ENCODE peak calls at places on chromosome 7, in six cellular contexts. One of them, this sample, is unnamed.

GRCh38 chr7:1937252-1937605 is 267.2 kb downstream of the ELFN1 start:
- DNase-seq in coronary artery: no peak
- DNase-seq in BE2C: no peak
- DNase-seq in fibroblast of mammary gland: no peak
- DNase-seq in hepatocyte: no peak
- DNase-seq in IMR-90: no peak
- DNase-seq in this sample: peak

GRCh38 chr7:131390275-131390674 is 62.6 kb downstream of the MKLN1 start:
- DNase-seq in coronary artery: no peak
- DNase-seq in BE2C: no peak
- DNase-seq in fibroblast of mammary gland: no peak
- DNase-seq in hepatocyte: no peak
- DNase-seq in IMR-90: no peak
- DNase-seq in this sample: no peak

GRCh38 chr7:20894806-20895205 is 108.1 kb upstream of the SP8 start:
- DNase-seq in coronary artery: no peak
- DNase-seq in BE2C: no peak
- DNase-seq in fibroblast of mammary gland: no peak
- DNase-seq in hepatocyte: no peak
- DNase-seq in IMR-90: no peak
- DNase-seq in this sample: no peak

GRCh38 chr7:130421685-130422084 is 19.1 kb downstream of the CEP41 start:
- DNase-seq in coronary artery: no peak
- DNase-seq in BE2C: peak
- DNase-seq in fibroblast of mammary gland: peak
- DNase-seq in hepatocyte: no peak
- DNase-seq in IMR-90: peak
- DNase-seq in this sample: no peak

GRCh38 chr7:51141451-51141971 is 175.1 kb downstream of the COBL start:
- DNase-seq in coronary artery: no peak
- DNase-seq in BE2C: no peak
- DNase-seq in fibroblast of mammary gland: peak
- DNase-seq in hepatocyte: peak
- DNase-seq in IMR-90: peak
- DNase-seq in this sample: no peak

GRCh38 chr7:152072451-152072850 is 47.0 kb downstream of the GALNT11 start:
- DNase-seq in coronary artery: no peak
- DNase-seq in BE2C: no peak
- DNase-seq in fibroblast of mammary gland: no peak
- DNase-seq in hepatocyte: no peak
- DNase-seq in IMR-90: no peak
- DNase-seq in this sample: no peak

GRCh38 chr7:12873596-12873995 is 186.2 kb downstream of the ARL4A start:
- DNase-seq in coronary artery: no peak
- DNase-seq in BE2C: no peak
- DNase-seq in fibroblast of mammary gland: no peak
- DNase-seq in hepatocyte: no peak
- DNase-seq in IMR-90: no peak
- DNase-seq in this sample: no peak

GRCh38 chr7:78326870-78327269 is 528.3 kb downstream of the PHTF2 start:
- DNase-seq in coronary artery: no peak
- DNase-seq in BE2C: no peak
- DNase-seq in fibroblast of mammary gland: no peak
- DNase-seq in hepatocyte: no peak
- DNase-seq in IMR-90: peak
- DNase-seq in this sample: no peak

GRCh38 chr7:1829111-1829510 is 159.0 kb downstream of the ELFN1 start:
- DNase-seq in coronary artery: no peak
- DNase-seq in BE2C: no peak
- DNase-seq in fibroblast of mammary gland: no peak
- DNase-seq in hepatocyte: no peak
- DNase-seq in IMR-90: no peak
- DNase-seq in this sample: peak

DNA sequence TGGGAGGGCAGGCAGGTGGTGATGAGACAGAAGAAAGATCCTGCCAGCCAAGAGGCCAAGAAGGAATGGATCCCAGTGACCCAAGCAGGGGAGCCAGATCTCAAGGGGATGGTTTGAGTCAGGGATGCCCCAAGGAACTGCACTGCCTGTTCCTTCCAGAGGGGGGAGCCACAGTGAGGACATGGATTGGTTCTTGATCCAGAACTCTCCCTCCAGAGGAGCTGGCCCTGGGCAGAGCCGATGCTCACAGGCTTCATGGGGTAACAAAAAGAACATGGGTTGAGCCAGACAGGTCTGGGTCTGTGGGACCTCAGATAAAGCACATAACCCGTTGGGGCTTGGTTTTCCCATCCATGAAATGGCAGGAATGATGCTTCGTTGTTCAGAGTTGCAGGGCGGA is 4.6 kb upstream of the DENND2A start:
- DNase-seq in coronary artery: no peak
- DNase-seq in BE2C: peak
- DNase-seq in fibroblast of mammary gland: no peak
- DNase-seq in hepatocyte: no peak
- DNase-seq in IMR-90: no peak
- DNase-seq in this sample: no peak
- TF ChIP-seq CTCF in coronary artery: no peak
- TF ChIP-seq CTCF in BE2C: peak
- TF ChIP-seq CTCF in fibroblast of mammary gland: peak
- TF ChIP-seq CTCF in hepatocyte: no peak
- TF ChIP-seq CTCF in IMR-90: peak
- TF ChIP-seq CTCF in this sample: no peak

DNA sequence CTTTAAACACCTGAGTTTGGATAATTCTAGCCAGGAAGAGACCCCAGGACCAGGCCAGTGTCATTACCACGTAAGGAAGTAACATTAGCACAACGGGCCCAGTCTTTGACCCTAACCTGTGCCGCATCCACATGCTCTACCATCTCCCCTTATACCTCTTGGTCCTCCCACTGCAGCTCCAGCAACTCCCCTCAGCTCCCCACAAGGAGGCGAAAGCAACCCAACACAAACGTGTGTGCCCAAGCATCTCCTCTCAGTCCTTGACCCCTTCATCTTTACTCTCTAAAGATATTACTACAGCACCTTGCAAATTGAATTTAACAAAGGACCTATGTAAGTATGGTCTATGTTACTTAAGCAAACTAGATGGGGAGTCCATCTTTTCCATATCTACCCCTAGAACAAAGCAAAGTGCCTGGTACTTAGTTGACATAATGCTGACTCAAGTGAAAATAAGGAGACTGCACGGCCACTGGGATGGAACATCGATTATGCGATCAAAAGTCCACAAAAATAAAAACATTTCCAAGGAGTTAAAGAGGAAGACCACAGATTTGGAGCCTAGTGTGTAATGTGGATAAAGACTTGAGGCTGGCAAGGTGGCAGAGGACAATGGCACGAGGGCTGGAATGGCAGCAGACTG is 147.7 kb downstream of the JAZF1 start:
- DNase-seq in coronary artery: no peak
- DNase-seq in BE2C: no peak
- DNase-seq in fibroblast of mammary gland: no peak
- DNase-seq in hepatocyte: no peak
- DNase-seq in IMR-90: no peak
- DNase-seq in this sample: no peak
- TF ChIP-seq CTCF in coronary artery: no peak
- TF ChIP-seq CTCF in BE2C: peak
- TF ChIP-seq CTCF in fibroblast of mammary gland: no peak
- TF ChIP-seq CTCF in hepatocyte: no peak
- TF ChIP-seq CTCF in IMR-90: no peak
- TF ChIP-seq CTCF in this sample: no peak

GRCh38 chr7:154997840-154998370 is 5.0 kb downstream of the PAXIP1 start:
- DNase-seq in coronary artery: no peak
- DNase-seq in BE2C: no peak
- DNase-seq in fibroblast of mammary gland: no peak
- DNase-seq in hepatocyte: no peak
- DNase-seq in IMR-90: no peak
- DNase-seq in this sample: no peak

GRCh38 chr7:154994996-154995395 is 7.9 kb downstream of the PAXIP1 start:
- DNase-seq in coronary artery: no peak
- DNase-seq in BE2C: no peak
- DNase-seq in fibroblast of mammary gland: no peak
- DNase-seq in hepatocyte: no peak
- DNase-seq in IMR-90: no peak
- DNase-seq in this sample: no peak

GRCh38 chr7:154996756-154997155 is 6.2 kb downstream of the PAXIP1 start:
- DNase-seq in coronary artery: no peak
- DNase-seq in BE2C: no peak
- DNase-seq in fibroblast of mammary gland: no peak
- DNase-seq in hepatocyte: no peak
- DNase-seq in IMR-90: no peak
- DNase-seq in this sample: no peak

GRCh38 chr7:154998481-154998880 is 4.4 kb downstream of the PAXIP1 start:
- DNase-seq in coronary artery: no peak
- DNase-seq in BE2C: no peak
- DNase-seq in fibroblast of mammary gland: no peak
- DNase-seq in hepatocyte: no peak
- DNase-seq in IMR-90: no peak
- DNase-seq in this sample: no peak

DNA sequence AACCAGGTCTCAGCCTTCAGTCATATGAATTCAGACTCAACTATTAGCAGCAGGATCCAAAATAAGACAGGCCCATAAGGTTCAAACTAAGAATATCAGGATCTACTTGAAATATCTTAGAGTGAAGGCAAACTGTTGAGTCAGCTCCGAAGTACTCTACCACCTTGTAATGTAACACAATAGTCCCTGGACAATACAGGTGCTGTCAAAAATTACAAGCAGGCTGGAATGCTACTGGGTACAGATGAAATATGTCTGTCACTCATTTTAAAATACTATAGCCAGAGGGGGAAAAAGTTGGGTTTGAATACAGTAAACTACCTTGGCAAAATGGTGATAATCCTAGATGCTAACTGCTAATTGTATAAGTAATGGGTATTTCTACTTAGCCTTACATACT is 6.8 kb downstream of the PAXIP1 start:
- DNase-seq in coronary artery: no peak
- DNase-seq in BE2C: no peak
- DNase-seq in fibroblast of mammary gland: no peak
- DNase-seq in hepatocyte: no peak
- DNase-seq in IMR-90: no peak
- DNase-seq in this sample: no peak
- TF ChIP-seq CTCF in coronary artery: no peak
- TF ChIP-seq CTCF in BE2C: no peak
- TF ChIP-seq CTCF in fibroblast of mammary gland: no peak
- TF ChIP-seq CTCF in hepatocyte: no peak
- TF ChIP-seq CTCF in IMR-90: no peak
- TF ChIP-seq CTCF in this sample: no peak

GRCh38 chr7:134004829-134005505 is 122.2 kb upstream of the LRGUK start:
- DNase-seq in coronary artery: no peak
- DNase-seq in BE2C: no peak
- DNase-seq in fibroblast of mammary gland: no peak
- DNase-seq in hepatocyte: no peak
- DNase-seq in IMR-90: no peak
- DNase-seq in this sample: no peak
- TF ChIP-seq CTCF in coronary artery: no peak
- TF ChIP-seq CTCF in BE2C: peak
- TF ChIP-seq CTCF in fibroblast of mammary gland: no peak
- TF ChIP-seq CTCF in hepatocyte: no peak
- TF ChIP-seq CTCF in IMR-90: no peak
- TF ChIP-seq CTCF in this sample: no peak

GRCh38 chr7:135232720-135233119 is 918 bp upstream of the STRA8 start:
- DNase-seq in coronary artery: no peak
- DNase-seq in BE2C: peak
- DNase-seq in fibroblast of mammary gland: no peak
- DNase-seq in hepatocyte: no peak
- DNase-seq in IMR-90: no peak
- DNase-seq in this sample: no peak
- TF ChIP-seq CTCF in coronary artery: no peak
- TF ChIP-seq CTCF in BE2C: peak
- TF ChIP-seq CTCF in fibroblast of mammary gland: peak
- TF ChIP-seq CTCF in hepatocyte: peak
- TF ChIP-seq CTCF in IMR-90: no peak
- TF ChIP-seq CTCF in this sample: no peak

GRCh38 chr7:45986355-45987298 is 65.6 kb upstream of the IGFBP3 start:
- DNase-seq in coronary artery: no peak
- DNase-seq in BE2C: no peak
- DNase-seq in fibroblast of mammary gland: no peak
- DNase-seq in hepatocyte: no peak
- DNase-seq in IMR-90: no peak
- DNase-seq in this sample: no peak

GRCh38 chr7:45983720-45984032 is 62.6 kb upstream of the IGFBP3 start:
- DNase-seq in coronary artery: peak
- DNase-seq in BE2C: no peak
- DNase-seq in fibroblast of mammary gland: no peak
- DNase-seq in hepatocyte: no peak
- DNase-seq in IMR-90: no peak
- DNase-seq in this sample: no peak

GRCh38 chr7:45982912-45983719 is 62.0 kb upstream of the IGFBP3 start:
- DNase-seq in coronary artery: peak
- DNase-seq in BE2C: peak
- DNase-seq in fibroblast of mammary gland: no peak
- DNase-seq in hepatocyte: no peak
- DNase-seq in IMR-90: no peak
- DNase-seq in this sample: no peak

GRCh38 chr7:45985902-45986301 is 64.8 kb upstream of the IGFBP3 start:
- DNase-seq in coronary artery: peak
- DNase-seq in BE2C: no peak
- DNase-seq in fibroblast of mammary gland: peak
- DNase-seq in hepatocyte: no peak
- DNase-seq in IMR-90: peak
- DNase-seq in this sample: no peak

GRCh38 chr7:45984386-45985295 is 63.6 kb upstream of the IGFBP3 start:
- DNase-seq in coronary artery: no peak
- DNase-seq in BE2C: no peak
- DNase-seq in fibroblast of mammary gland: no peak
- DNase-seq in hepatocyte: no peak
- DNase-seq in IMR-90: no peak
- DNase-seq in this sample: no peak
- TF ChIP-seq CTCF in coronary artery: no peak
- TF ChIP-seq CTCF in BE2C: no peak
- TF ChIP-seq CTCF in fibroblast of mammary gland: no peak
- TF ChIP-seq CTCF in hepatocyte: no peak
- TF ChIP-seq CTCF in IMR-90: no peak
- TF ChIP-seq CTCF in this sample: no peak

GRCh38 chr7:35723011-35723410 is 28.1 kb upstream of the HERPUD2 start:
- DNase-seq in coronary artery: no peak
- DNase-seq in BE2C: no peak
- DNase-seq in fibroblast of mammary gland: peak
- DNase-seq in hepatocyte: no peak
- DNase-seq in IMR-90: peak
- DNase-seq in this sample: no peak
- TF ChIP-seq CTCF in coronary artery: no peak
- TF ChIP-seq CTCF in BE2C: no peak
- TF ChIP-seq CTCF in fibroblast of mammary gland: peak
- TF ChIP-seq CTCF in hepatocyte: no peak
- TF ChIP-seq CTCF in IMR-90: no peak
- TF ChIP-seq CTCF in this sample: no peak

GRCh38 chr7:43942997-43943701 is 16.9 kb downstream of the UBE2D4 start:
- DNase-seq in coronary artery: no peak
- DNase-seq in BE2C: no peak
- DNase-seq in fibroblast of mammary gland: no peak
- DNase-seq in hepatocyte: peak
- DNase-seq in IMR-90: no peak
- DNase-seq in this sample: peak
- TF ChIP-seq CTCF in coronary artery: no peak
- TF ChIP-seq CTCF in BE2C: peak
- TF ChIP-seq CTCF in fibroblast of mammary gland: peak
- TF ChIP-seq CTCF in hepatocyte: peak
- TF ChIP-seq CTCF in IMR-90: peak
- TF ChIP-seq CTCF in this sample: peak

GRCh38 chr7:102069913-102070629 is 216.6 kb upstream of the SH2B2 start:
- DNase-seq in coronary artery: no peak
- DNase-seq in BE2C: no peak
- DNase-seq in fibroblast of mammary gland: no peak
- DNase-seq in hepatocyte: no peak
- DNase-seq in IMR-90: no peak
- DNase-seq in this sample: no peak
- TF ChIP-seq CTCF in coronary artery: no peak
- TF ChIP-seq CTCF in BE2C: peak
- TF ChIP-seq CTCF in fibroblast of mammary gland: no peak
- TF ChIP-seq CTCF in hepatocyte: no peak
- TF ChIP-seq CTCF in IMR-90: no peak
- TF ChIP-seq CTCF in this sample: no peak